ENCODE peak calls at places on chromosomes 4 and X, in five cellular contexts. One of them, this sample, is unnamed.

GRCh38 chrX:130173190-130173895 is 1.6 kb downstream of the RAB33A start:
- DNase-seq in kidney epithelial cell: no peak
- DNase-seq in GM06990: no peak
- DNase-seq in breast epithelium: no peak
- DNase-seq in CD8-positive, alpha-beta T cell: peak
- DNase-seq in this sample: peak

GRCh38 chrX:115344885-115345653 is 55.6 kb downstream of the LUZP4 start:
- DNase-seq in kidney epithelial cell: peak
- DNase-seq in GM06990: no peak
- DNase-seq in breast epithelium: peak
- DNase-seq in CD8-positive, alpha-beta T cell: no peak
- DNase-seq in this sample: peak

GRCh38 chr4:56871357-56871993 is 36.2 kb upstream of the REST start:
- DNase-seq in kidney epithelial cell: no peak
- DNase-seq in GM06990: no peak
- DNase-seq in breast epithelium: no peak
- DNase-seq in CD8-positive, alpha-beta T cell: no peak
- DNase-seq in this sample: peak

GRCh38 chr4:5785806-5786680 is 75.0 kb downstream of the EVC start:
- DNase-seq in kidney epithelial cell: peak
- DNase-seq in GM06990: no peak
- DNase-seq in breast epithelium: no peak
- DNase-seq in CD8-positive, alpha-beta T cell: no peak
- DNase-seq in this sample: peak

GRCh38 chr4:142696334-142697122 is 149.6 kb downstream of the INPP4B start:
- DNase-seq in kidney epithelial cell: no peak
- DNase-seq in GM06990: no peak
- DNase-seq in breast epithelium: no peak
- DNase-seq in CD8-positive, alpha-beta T cell: peak
- DNase-seq in this sample: no peak

GRCh38 chr4:61517144-61517543 is 317.0 kb downstream of the ADGRL3 start:
- DNase-seq in kidney epithelial cell: no peak
- DNase-seq in GM06990: peak
- DNase-seq in breast epithelium: no peak
- DNase-seq in CD8-positive, alpha-beta T cell: no peak
- DNase-seq in this sample: no peak

GRCh38 chr4:158729716-158730559 is 6.7 kb upstream of the PPID start:
- DNase-seq in kidney epithelial cell: peak
- DNase-seq in GM06990: no peak
- DNase-seq in breast epithelium: peak
- DNase-seq in CD8-positive, alpha-beta T cell: peak
- DNase-seq in this sample: peak

GRCh38 chrX:84046403-84046984 is 141.5 kb downstream of the RPS6KA6 start:
- DNase-seq in kidney epithelial cell: no peak
- DNase-seq in GM06990: peak
- DNase-seq in breast epithelium: no peak
- DNase-seq in CD8-positive, alpha-beta T cell: no peak
- DNase-seq in this sample: peak

GRCh38 chr4:134780244-134780643 is 578.7 kb upstream of the PABPC4L start:
- DNase-seq in kidney epithelial cell: no peak
- DNase-seq in GM06990: no peak
- DNase-seq in breast epithelium: no peak
- DNase-seq in CD8-positive, alpha-beta T cell: no peak
- DNase-seq in this sample: no peak

GRCh38 chr4:106681381-106681921 is 312.9 kb upstream of the GIMD1 start:
- DNase-seq in kidney epithelial cell: no peak
- DNase-seq in GM06990: no peak
- DNase-seq in breast epithelium: no peak
- DNase-seq in CD8-positive, alpha-beta T cell: no peak
- DNase-seq in this sample: no peak

GRCh38 chr4:146638801-146639351 is at the start of gene POU4F2:
- DNase-seq in kidney epithelial cell: no peak
- DNase-seq in GM06990: no peak
- DNase-seq in breast epithelium: no peak
- DNase-seq in CD8-positive, alpha-beta T cell: no peak
- DNase-seq in this sample: peak

GRCh38 chr4:47662975-47663374 is 174.9 kb downstream of the CORIN start:
- DNase-seq in kidney epithelial cell: no peak
- DNase-seq in GM06990: no peak
- DNase-seq in breast epithelium: no peak
- DNase-seq in CD8-positive, alpha-beta T cell: no peak
- DNase-seq in this sample: no peak

GRCh38 chr4:81652069-81652478 is 180.4 kb upstream of the RASGEF1B start:
- DNase-seq in kidney epithelial cell: peak
- DNase-seq in GM06990: no peak
- DNase-seq in breast epithelium: no peak
- DNase-seq in CD8-positive, alpha-beta T cell: no peak
- DNase-seq in this sample: no peak

GRCh38 chrX:10447577-10448214 is 172.7 kb downstream of the MID1 start:
- DNase-seq in kidney epithelial cell: no peak
- DNase-seq in GM06990: no peak
- DNase-seq in breast epithelium: peak
- DNase-seq in CD8-positive, alpha-beta T cell: no peak
- DNase-seq in this sample: peak

GRCh38 chr4:111652206-111652605 is 493.0 kb upstream of the FAM241A start:
- DNase-seq in kidney epithelial cell: no peak
- DNase-seq in GM06990: no peak
- DNase-seq in breast epithelium: no peak
- DNase-seq in CD8-positive, alpha-beta T cell: no peak
- DNase-seq in this sample: no peak

GRCh38 chr4:55397024-55397520 is 1.3 kb downstream of the TMEM165 start:
- DNase-seq in kidney epithelial cell: no peak
- DNase-seq in GM06990: no peak
- DNase-seq in breast epithelium: peak
- DNase-seq in CD8-positive, alpha-beta T cell: no peak
- DNase-seq in this sample: peak

GRCh38 chrX:36019164-36019563 is 99.6 kb downstream of the CFAP47 start:
- DNase-seq in kidney epithelial cell: no peak
- DNase-seq in GM06990: no peak
- DNase-seq in breast epithelium: no peak
- DNase-seq in CD8-positive, alpha-beta T cell: no peak
- DNase-seq in this sample: no peak

GRCh38 chr4:99946346-99947189 is at the start of gene DNAJB14:
- DNase-seq in kidney epithelial cell: no peak
- DNase-seq in GM06990: peak
- DNase-seq in breast epithelium: peak
- DNase-seq in CD8-positive, alpha-beta T cell: peak
- DNase-seq in this sample: peak

GRCh38 chr4:92433272-92433758 is 129.5 kb downstream of the GRID2 start:
- DNase-seq in kidney epithelial cell: no peak
- DNase-seq in GM06990: no peak
- DNase-seq in breast epithelium: no peak
- DNase-seq in CD8-positive, alpha-beta T cell: no peak
- DNase-seq in this sample: no peak

GRCh38 chr4:121696140-121696640 is 590 bp downstream of the ANXA5 start:
- DNase-seq in kidney epithelial cell: no peak
- DNase-seq in GM06990: peak
- DNase-seq in breast epithelium: peak
- DNase-seq in CD8-positive, alpha-beta T cell: peak
- DNase-seq in this sample: peak

GRCh38 chrX:37781808-37782207 is 1.9 kb downstream of the CYBB start:
- DNase-seq in kidney epithelial cell: no peak
- DNase-seq in GM06990: no peak
- DNase-seq in breast epithelium: no peak
- DNase-seq in CD8-positive, alpha-beta T cell: no peak
- DNase-seq in this sample: no peak

GRCh38 chrX:40173662-40174593 is 76.2 kb upstream of the BCOR start:
- DNase-seq in kidney epithelial cell: no peak
- DNase-seq in GM06990: peak
- DNase-seq in breast epithelium: no peak
- DNase-seq in CD8-positive, alpha-beta T cell: no peak
- DNase-seq in this sample: no peak

GRCh38 chr4:47442980-47443379 is 20.5 kb downstream of the COMMD8 start:
- DNase-seq in kidney epithelial cell: no peak
- DNase-seq in GM06990: no peak
- DNase-seq in breast epithelium: no peak
- DNase-seq in CD8-positive, alpha-beta T cell: no peak
- DNase-seq in this sample: no peak

GRCh38 chr4:156568041-156568440 is 403.6 kb downstream of the PDGFC start:
- DNase-seq in kidney epithelial cell: no peak
- DNase-seq in GM06990: no peak
- DNase-seq in breast epithelium: no peak
- DNase-seq in CD8-positive, alpha-beta T cell: no peak
- DNase-seq in this sample: no peak

GRCh38 chr4:149845643-149846208 is 30.1 kb upstream of the IQCM start:
- DNase-seq in kidney epithelial cell: no peak
- DNase-seq in GM06990: no peak
- DNase-seq in breast epithelium: no peak
- DNase-seq in CD8-positive, alpha-beta T cell: no peak
- DNase-seq in this sample: no peak

GRCh38 chrX:39582091-39582490 is 515.7 kb downstream of the BCOR start:
- DNase-seq in kidney epithelial cell: peak
- DNase-seq in GM06990: no peak
- DNase-seq in breast epithelium: peak
- DNase-seq in CD8-positive, alpha-beta T cell: no peak
- DNase-seq in this sample: no peak

GRCh38 chr4:74123065-74123728 is 24.2 kb upstream of the CXCL2 start:
- DNase-seq in kidney epithelial cell: no peak
- DNase-seq in GM06990: no peak
- DNase-seq in breast epithelium: no peak
- DNase-seq in CD8-positive, alpha-beta T cell: no peak
- DNase-seq in this sample: peak

GRCh38 chr4:105632599-105632998 is 75.9 kb downstream of the INTS12 start:
- DNase-seq in kidney epithelial cell: no peak
- DNase-seq in GM06990: no peak
- DNase-seq in breast epithelium: no peak
- DNase-seq in CD8-positive, alpha-beta T cell: no peak
- DNase-seq in this sample: no peak

GRCh38 chr4:52259978-52260377 is 208.9 kb downstream of the SPATA18 start:
- DNase-seq in kidney epithelial cell: no peak
- DNase-seq in GM06990: no peak
- DNase-seq in breast epithelium: no peak
- DNase-seq in CD8-positive, alpha-beta T cell: no peak
- DNase-seq in this sample: no peak

GRCh38 chr4:69984030-69984443 is 11.7 kb upstream of the STATH start:
- DNase-seq in kidney epithelial cell: peak
- DNase-seq in GM06990: peak
- DNase-seq in breast epithelium: no peak
- DNase-seq in CD8-positive, alpha-beta T cell: no peak
- DNase-seq in this sample: peak

GRCh38 chr4:6694177-6694901 is 661 bp downstream of the S100P start:
- DNase-seq in kidney epithelial cell: no peak
- DNase-seq in GM06990: no peak
- DNase-seq in breast epithelium: no peak
- DNase-seq in CD8-positive, alpha-beta T cell: no peak
- DNase-seq in this sample: no peak

GRCh38 chr4:85376285-85376684 is 98.7 kb upstream of the ARHGAP24 start:
- DNase-seq in kidney epithelial cell: no peak
- DNase-seq in GM06990: no peak
- DNase-seq in breast epithelium: no peak
- DNase-seq in CD8-positive, alpha-beta T cell: no peak
- DNase-seq in this sample: no peak

GRCh38 chrX:51931761-51932160 is 38.3 kb downstream of the MAGED1 start:
- DNase-seq in kidney epithelial cell: no peak
- DNase-seq in GM06990: no peak
- DNase-seq in breast epithelium: no peak
- DNase-seq in CD8-positive, alpha-beta T cell: no peak
- DNase-seq in this sample: no peak

GRCh38 chr4:18934197-18934596 is 912.6 kb upstream of the LCORL start:
- DNase-seq in kidney epithelial cell: no peak
- DNase-seq in GM06990: no peak
- DNase-seq in breast epithelium: no peak
- DNase-seq in CD8-positive, alpha-beta T cell: no peak
- DNase-seq in this sample: no peak

GRCh38 chr4:18938343-18939109 is 917.0 kb upstream of the LCORL start:
- DNase-seq in kidney epithelial cell: peak
- DNase-seq in GM06990: peak
- DNase-seq in breast epithelium: no peak
- DNase-seq in CD8-positive, alpha-beta T cell: no peak
- DNase-seq in this sample: peak

GRCh38 chr4:18937746-18938145 is 916.2 kb upstream of the LCORL start:
- DNase-seq in kidney epithelial cell: no peak
- DNase-seq in GM06990: no peak
- DNase-seq in breast epithelium: no peak
- DNase-seq in CD8-positive, alpha-beta T cell: no peak
- DNase-seq in this sample: no peak

GRCh38 chr4:18937080-18937479 is 915.5 kb upstream of the LCORL start:
- DNase-seq in kidney epithelial cell: no peak
- DNase-seq in GM06990: no peak
- DNase-seq in breast epithelium: no peak
- DNase-seq in CD8-positive, alpha-beta T cell: no peak
- DNase-seq in this sample: no peak

GRCh38 chr4:18935956-18936355 is 914.4 kb upstream of the LCORL start:
- DNase-seq in kidney epithelial cell: peak
- DNase-seq in GM06990: no peak
- DNase-seq in breast epithelium: no peak
- DNase-seq in CD8-positive, alpha-beta T cell: no peak
- DNase-seq in this sample: no peak
- TF ChIP-seq CTCF in kidney epithelial cell: no peak
- TF ChIP-seq CTCF in GM06990: no peak
- TF ChIP-seq CTCF in breast epithelium: no peak
- TF ChIP-seq CTCF in CD8-positive, alpha-beta T cell: no peak
- TF ChIP-seq CTCF in this sample: no peak

GRCh38 chr4:163331629-163332360 is 601 bp downstream of the NPY1R start:
- DNase-seq in kidney epithelial cell: no peak
- DNase-seq in GM06990: no peak
- DNase-seq in breast epithelium: no peak
- DNase-seq in CD8-positive, alpha-beta T cell: no peak
- DNase-seq in this sample: peak
- H3K4me3 ChIP-seq in kidney epithelial cell: peak
- H3K4me3 ChIP-seq in GM06990: no peak
- H3K4me3 ChIP-seq in breast epithelium: peak
- H3K4me3 ChIP-seq in CD8-positive, alpha-beta T cell: no peak
- H3K4me3 ChIP-seq in this sample: peak

DNA sequence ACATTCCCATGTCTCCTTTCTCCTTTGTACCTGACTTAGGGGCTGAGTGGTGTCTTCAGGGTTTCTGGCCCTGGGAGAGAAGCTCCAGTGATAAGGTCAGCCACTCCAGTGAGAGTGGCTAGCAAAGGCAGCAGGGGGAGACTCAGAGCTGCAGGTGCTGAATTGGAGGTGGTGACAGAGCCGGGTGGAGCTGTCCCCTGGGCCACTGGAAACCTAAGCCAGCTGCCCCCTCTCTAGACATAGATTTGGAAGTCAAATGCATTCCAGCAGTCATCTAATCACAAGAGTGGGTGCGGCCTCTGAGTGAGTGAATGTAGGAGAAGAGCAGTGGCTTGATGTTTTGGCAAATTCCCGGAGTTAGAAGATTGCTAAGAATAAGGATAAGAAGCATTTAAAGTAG is 28.5 kb downstream of the TRIM2 start:
- DNase-seq in kidney epithelial cell: no peak
- DNase-seq in GM06990: no peak
- DNase-seq in breast epithelium: no peak
- DNase-seq in CD8-positive, alpha-beta T cell: no peak
- DNase-seq in this sample: no peak
- TF ChIP-seq CTCF in kidney epithelial cell: peak
- TF ChIP-seq CTCF in GM06990: peak
- TF ChIP-seq CTCF in breast epithelium: no peak
- TF ChIP-seq CTCF in CD8-positive, alpha-beta T cell: no peak
- TF ChIP-seq CTCF in this sample: no peak

GRCh38 chrX:2631743-2632532 is 59.2 kb upstream of the CD99 start:
- DNase-seq in kidney epithelial cell: no peak
- DNase-seq in GM06990: no peak
- DNase-seq in breast epithelium: no peak
- DNase-seq in CD8-positive, alpha-beta T cell: no peak
- DNase-seq in this sample: no peak
- H3K4me3 ChIP-seq in kidney epithelial cell: no peak
- H3K4me3 ChIP-seq in GM06990: no peak
- H3K4me3 ChIP-seq in breast epithelium: no peak
- H3K4me3 ChIP-seq in CD8-positive, alpha-beta T cell: no peak
- H3K4me3 ChIP-seq in this sample: no peak